ENCODE peak calls at places on chromosomes 1 and 21, in five cellular contexts. Z is pancreas, X is tibial nerve, M is neural progenitor cell, I is A549. G is an unnamed sample.

GRCh38 chr1:31405578-31406245 is 7.3 kb upstream of the SERINC2 start:
- DNase-seq in M (no peak), Z (no peak), X (no peak), I (no peak), G (no peak)

GRCh38 chr1:247210062-247210385 is 38.2 kb upstream of the ZNF124 start:
- DNase-seq in Z (no peak), X (no peak), M (no peak), I (peak; percentile 6), G (no peak)

GRCh38 chr21:38505654-38506523 is 7.6 kb upstream of the ERG start:
- DNase-seq in Z (no peak), M (peak; percentile 81), I (peak; percentile 6), X (peak; percentile 48), G (peak; percentile 25)

GRCh38 chr1:45007311-45007710 is 3.8 kb downstream of the HECTD3 start:
- DNase-seq in I (no peak), X (no peak), Z (no peak), M (no peak), G (no peak)

GRCh38 chr1:22870201-22870871 is 102.3 kb downstream of the LACTBL1 start:
- DNase-seq in I (no peak), Z (no peak), X (no peak), M (no peak), G (peak; percentile 26)

GRCh38 chr1:230427477-230427876 is 1.3 kb upstream of the PGBD5 start:
- DNase-seq in X (no peak), Z (no peak), I (no peak), M (no peak), G (no peak)

GRCh38 chr1:211606914-211607751 is 28.2 kb upstream of the SLC30A1 start:
- DNase-seq in Z (no peak), M (no peak), X (no peak), I (no peak), G (no peak)

GRCh38 chr1:184028854-184029623 is 8.5 kb downstream of the COLGALT2 start:
- DNase-seq in X (no peak), I (no peak), M (no peak), Z (peak; percentile 25), G (no peak)

GRCh38 chr21:25149022-25149421 is 458.3 kb downstream of the MRPL39 start:
- DNase-seq in Z (no peak), I (no peak), M (no peak), X (no peak), G (no peak)

GRCh38 chr1:53031732-53032131 is 30.3 kb upstream of the PODN start:
- DNase-seq in Z (no peak), X (no peak), M (no peak), I (no peak), G (no peak)

GRCh38 chr21:43654806-43655489 is 4.3 kb downstream of the HSF2BP start:
- DNase-seq in Z (no peak), I (no peak), M (no peak), X (no peak), G (no peak)

GRCh38 chr1:213055087-213055591 is 4.1 kb downstream of the RPS6KC1 start:
- DNase-seq in I (no peak), Z (no peak), M (no peak), X (no peak), G (no peak)

GRCh38 chr1:29719253-29719652 is 482.9 kb downstream of the PTPRU start:
- DNase-seq in X (no peak), Z (no peak), M (no peak), I (no peak), G (no peak)

GRCh38 chr1:243251544-243251943 is 3.5 kb downstream of the CEP170 start:
- DNase-seq in Z (no peak), I (no peak), X (no peak), M (no peak), G (no peak)

GRCh38 chr21:29377266-29377665 is 78.5 kb downstream of the BACH1 start:
- DNase-seq in M (no peak), X (no peak), Z (no peak), I (no peak), G (no peak)

GRCh38 chr1:29912413-29912812 is 676.1 kb downstream of the PTPRU start:
- DNase-seq in Z (no peak), M (no peak), I (no peak), X (no peak), G (no peak)

GRCh38 chr21:15031790-15032357 is 32.9 kb downstream of the NRIP1 start:
- DNase-seq in M (no peak), X (no peak), Z (no peak), I (no peak), G (no peak)

GRCh38 chr21:34128124-34128523 is 54.7 kb downstream of the MRPS6 start:
- DNase-seq in I (no peak), M (peak; percentile 12), Z (no peak), X (no peak), G (peak; percentile 35)

GRCh38 chr1:232538224-232538942 is 91.5 kb downstream of the SIPA1L2 start:
- DNase-seq in I (peak; percentile 40), Z (no peak), X (no peak), M (peak; percentile 58), G (no peak)

DNA sequence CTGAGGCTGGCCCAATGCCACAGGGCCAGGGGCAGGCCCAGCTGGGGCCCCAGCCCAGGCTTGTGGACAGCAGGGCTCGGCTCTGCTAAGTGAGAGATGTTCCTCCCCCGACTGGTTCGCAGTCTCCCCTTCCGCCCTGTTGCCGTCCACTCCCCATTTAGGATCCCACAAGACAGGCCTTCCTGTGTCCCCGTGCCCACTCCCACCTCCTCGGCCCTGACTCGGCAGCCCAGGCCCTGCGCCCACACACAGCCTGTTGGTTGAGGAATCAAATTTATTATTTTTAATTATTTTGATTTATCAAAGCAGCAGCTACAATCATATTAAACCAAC is 78.4 kb downstream of the CASZ1 start:
- DNase-seq in X (no peak), I (no peak), M (no peak), Z (no peak), G (no peak)
- H3K4me3 ChIP-seq in X (no peak overlapping the region), I (no peak overlapping the region), M (no peak overlapping the region), Z (no peak overlapping the region), G (no peak overlapping the region)

GRCh38 chr1:195715652-195716051 is 892.6 kb downstream of the KCNT2 start:
- DNase-seq in M (no peak), I (no peak), X (no peak), Z (no peak), G (no peak)

GRCh38 chr1:195714248-195714647 is 894.0 kb downstream of the KCNT2 start:
- DNase-seq in M (no peak), X (no peak), I (no peak), Z (no peak), G (no peak)

GRCh38 chr1:195721210-195721971 is 886.8 kb downstream of the KCNT2 start:
- DNase-seq in Z (no peak), X (no peak), I (no peak), M (no peak), G (no peak)

GRCh38 chr1:195717651-195718050 is 890.6 kb downstream of the KCNT2 start:
- DNase-seq in X (no peak), M (peak; percentile 21), Z (no peak), I (peak; percentile 18), G (no peak)
- TF ChIP-seq CTCF in X (no peak), M (peak; percentile 51), Z (no peak), I (peak; percentile 59), G (peak; percentile 40)

DNA sequence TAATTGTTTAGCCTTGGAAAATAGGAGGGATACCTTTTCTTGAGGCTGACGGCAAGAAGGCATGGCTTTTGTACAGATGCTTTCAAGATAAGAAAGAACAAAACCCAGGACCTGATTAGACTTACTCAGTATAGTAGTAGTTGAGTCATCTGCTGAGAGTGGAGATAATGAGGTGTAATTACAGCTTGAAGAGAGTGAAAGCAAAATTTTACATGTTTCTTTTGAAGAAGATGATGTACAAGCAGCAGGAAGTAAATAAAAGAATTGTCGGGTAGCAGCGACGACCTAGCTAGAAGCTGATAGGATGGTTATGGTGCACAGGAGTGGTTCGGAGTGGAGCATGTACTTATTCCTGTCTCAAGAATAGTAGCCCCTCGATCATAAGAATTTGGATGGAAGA is 6.6 kb downstream of the ANGPTL1 start:
- DNase-seq in X (no peak), M (no peak), I (no peak), Z (no peak), G (no peak)
- H3K4me3 ChIP-seq in X (no peak overlapping the region), M (no peak overlapping the region), I (no peak overlapping the region), Z (no peak overlapping the region), G (no peak overlapping the region)

GRCh38 chr1:67350783-67351182 is 43.1 kb downstream of the IL12RB2 start:
- DNase-seq in M (no peak), Z (no peak), I (no peak), X (no peak), G (no peak)

GRCh38 chr1:67346982-67347381 is 39.3 kb downstream of the IL12RB2 start:
- DNase-seq in Z (no peak), X (no peak), I (no peak), M (no peak), G (no peak)

GRCh38 chr1:67342002-67342890 is 34.6 kb downstream of the IL12RB2 start:
- DNase-seq in M (peak; percentile 16), I (no peak), X (no peak), Z (no peak), G (no peak)

GRCh38 chr1:67348586-67349252 is 41.0 kb downstream of the IL12RB2 start:
- DNase-seq in X (no peak), M (no peak), I (no peak), Z (no peak), G (no peak)

GRCh38 chr1:67347688-67348472 is 40.2 kb downstream of the IL12RB2 start:
- DNase-seq in M (peak; percentile 79), I (peak; percentile 30), Z (peak; percentile 16), X (peak; percentile 52), G (no peak)
- TF ChIP-seq CTCF in M (peak; percentile 81), I (peak; percentile 65), Z (peak; percentile 14), X (peak; percentile 54), G (peak; percentile 83)

G was measured in LNCaP clone FGC.